ENCODE peak calls at places on chromosomes 13 and 19, in nine cellular contexts. G is nephron progenitor cell, I is pancreas, Y is psoas muscle, F is bronchial epithelial cell, L is RWPE1, Z is astrocyte of the spinal cord, X is AG09319, T is progenitor cell of endocrine pancreas. E is an unnamed sample.

GRCh38 chr19:30690935-30691505 is 318.8 kb downstream of the ZNF536 start:
- DNase-seq in G (peak), I (no peak), Y (no peak), F (no peak), L (no peak), Z (no peak), X (no peak), T (no peak), E (no peak)

GRCh38 chr19:42301646-42302204 is at the start of gene PRR19:
- DNase-seq in G (no peak), I (no peak), Y (peak), F (no peak), L (no peak), Z (no peak), X (no peak), T (no peak), E (no peak)

GRCh38 chr13:110056640-110057039 is 250.3 kb downstream of the COL4A1 start:
- DNase-seq in G (no peak), I (no peak), Y (no peak), F (no peak), L (no peak), Z (no peak), X (no peak), T (no peak), E (no peak)

GRCh38 chr19:20968092-20968491 is 45.0 kb downstream of the ZNF85 start:
- DNase-seq in G (no peak), I (no peak), Y (no peak), F (no peak), L (no peak), Z (no peak), X (no peak), T (no peak), E (no peak)

GRCh38 chr13:99505814-99506269 is 4.6 kb downstream of the TM9SF2 start:
- DNase-seq in G (no peak), I (no peak), Y (no peak), F (no peak), L (no peak), Z (peak), X (no peak), T (no peak), E (no peak)

GRCh38 chr13:43307921-43308433 is 284.6 kb downstream of the DNAJC15 start:
- DNase-seq in G (peak), I (peak), Y (peak), F (peak), L (peak), Z (peak), X (peak), T (no peak), E (no peak)

GRCh38 chr13:60244381-60244780 is 80.7 kb upstream of the DIAPH3 start:
- DNase-seq in G (no peak), I (no peak), Y (no peak), F (no peak), L (no peak), Z (no peak), X (no peak), T (no peak), E (no peak)

GRCh38 chr13:36192166-36192565 is 22.2 kb downstream of the SOHLH2 start:
- DNase-seq in G (no peak), I (no peak), Y (no peak), F (no peak), L (no peak), Z (peak), X (no peak), T (no peak), E (no peak)

GRCh38 chr19:33797821-33798633 is 1.4 kb downstream of the KCTD15 start:
- DNase-seq in G (peak), I (peak), Y (peak), F (no peak), L (no peak), Z (peak), X (no peak), T (no peak), E (peak)

GRCh38 chr13:34671136-34671535 is 270.9 kb upstream of the NBEA start:
- DNase-seq in G (no peak), I (no peak), Y (peak), F (no peak), L (no peak), Z (no peak), X (no peak), T (no peak), E (no peak)

GRCh38 chr19:14394167-14394566 is 12.9 kb downstream of the ADGRE5 start:
- DNase-seq in G (no peak), I (no peak), Y (no peak), F (no peak), L (no peak), Z (no peak), X (no peak), T (no peak), E (no peak)

GRCh38 chr19:16661480-16662034 is 618 bp downstream of the TMEM38A start:
- DNase-seq in G (peak), I (peak), Y (peak), F (no peak), L (no peak), Z (no peak), X (no peak), T (peak), E (no peak)

GRCh38 chr19:45542234-45542668 is 35.0 kb downstream of the VASP start:
- DNase-seq in G (no peak), I (no peak), Y (no peak), F (peak), L (no peak), Z (no peak), X (no peak), T (no peak), E (no peak)

GRCh38 chr13:101795460-101795859 is 343.0 kb downstream of the ITGBL1 start:
- DNase-seq in G (no peak), I (no peak), Y (no peak), F (no peak), L (no peak), Z (no peak), X (no peak), T (no peak), E (no peak)

GRCh38 chr13:79709526-79709925 is 228.6 kb downstream of the NDFIP2 start:
- DNase-seq in G (no peak), I (no peak), Y (no peak), F (no peak), L (no peak), Z (peak), X (peak), T (no peak), E (no peak)

GRCh38 chr13:86840250-86841191 is 830.6 kb upstream of the SLITRK5 start:
- DNase-seq in G (no peak), I (no peak), Y (no peak), F (no peak), L (no peak), Z (no peak), X (no peak), T (no peak), E (no peak)

GRCh38 chr13:64471916-64472315 is 2758.2 kb downstream of the PCDH9 start:
- DNase-seq in G (no peak), I (no peak), Y (no peak), F (peak), L (peak), Z (peak), X (no peak), T (no peak), E (no peak)

GRCh38 chr13:80337011-80337688 is 3.8 kb downstream of the SPRY2 start:
- DNase-seq in G (peak), I (no peak), Y (no peak), F (peak), L (no peak), Z (no peak), X (no peak), T (no peak), E (peak)

GRCh38 chr13:111873676-111874178 is 193.2 kb upstream of the SOX1 start:
- DNase-seq in G (no peak), I (no peak), Y (no peak), F (no peak), L (no peak), Z (no peak), X (no peak), T (no peak), E (no peak)

GRCh38 chr13:114112826-114113322 is 19.5 kb downstream of the RASA3 start:
- DNase-seq in G (no peak), I (no peak), Y (peak), F (no peak), L (no peak), Z (no peak), X (no peak), T (no peak), E (no peak)

GRCh38 chr19:10290876-10291553 is 1.3 kb downstream of the ICAM5 start:
- DNase-seq in G (peak), I (no peak), Y (peak), F (peak), L (peak), Z (no peak), X (no peak), T (no peak), E (no peak)

GRCh38 chr13:112596220-112596619 is 8.3 kb upstream of the TUBGCP3 start:
- DNase-seq in G (no peak), I (no peak), Y (no peak), F (no peak), L (no peak), Z (no peak), X (no peak), T (no peak), E (no peak)

GRCh38 chr13:27607125-27607524 is 13.2 kb downstream of the LNX2 start:
- DNase-seq in G (no peak), I (no peak), Y (no peak), F (peak), L (peak), Z (peak), X (no peak), T (no peak), E (no peak)

GRCh38 chr19:13022859-13023636 is 27.8 kb downstream of the NFIX start:
- DNase-seq in G (no peak), I (peak), Y (peak), F (peak), L (peak), Z (peak), X (peak), T (no peak), E (no peak)

GRCh38 chr19:38337360-38337653 is 1.7 kb downstream of the CATSPERG start:
- DNase-seq in G (no peak), I (no peak), Y (no peak), F (no peak), L (no peak), Z (no peak), X (no peak), T (no peak), E (no peak)

GRCh38 chr19:18308948-18309325 is 13.9 kb downstream of the LSM4 start:
- DNase-seq in G (no peak), I (no peak), Y (no peak), F (no peak), L (no peak), Z (no peak), X (no peak), T (no peak), E (no peak)

GRCh38 chr13:107031691-107032090 is 463.8 kb upstream of the ARGLU1 start:
- DNase-seq in G (no peak), I (no peak), Y (no peak), F (no peak), L (no peak), Z (no peak), X (no peak), T (no peak), E (no peak)

GRCh38 chr13:21176982-21177284 is 475 bp downstream of the MRPL57 start:
- DNase-seq in G (no peak), I (no peak), Y (no peak), F (no peak), L (no peak), Z (no peak), X (no peak), T (no peak), E (no peak)

GRCh38 chr19:56132316-56132822 is 8.7 kb upstream of the ZNF444 start:
- DNase-seq in G (no peak), I (no peak), Y (no peak), F (no peak), L (no peak), Z (peak), X (peak), T (no peak), E (no peak)

GRCh38 chr13:19685034-19685433 is 51.6 kb downstream of the MPHOSPH8 start:
- DNase-seq in G (no peak), I (peak), Y (no peak), F (no peak), L (no peak), Z (no peak), X (no peak), T (no peak), E (no peak)

GRCh38 chr19:49469828-49470614 is 4.0 kb upstream of the FLT3LG start:
- DNase-seq in G (no peak), I (no peak), Y (peak), F (no peak), L (no peak), Z (no peak), X (no peak), T (no peak), E (no peak)
- TF ChIP-seq CTCF in G (no peak), I (no peak), Y (no peak), F (peak), L (no peak), Z (peak), X (peak), T (no peak), E (no peak)

DNA sequence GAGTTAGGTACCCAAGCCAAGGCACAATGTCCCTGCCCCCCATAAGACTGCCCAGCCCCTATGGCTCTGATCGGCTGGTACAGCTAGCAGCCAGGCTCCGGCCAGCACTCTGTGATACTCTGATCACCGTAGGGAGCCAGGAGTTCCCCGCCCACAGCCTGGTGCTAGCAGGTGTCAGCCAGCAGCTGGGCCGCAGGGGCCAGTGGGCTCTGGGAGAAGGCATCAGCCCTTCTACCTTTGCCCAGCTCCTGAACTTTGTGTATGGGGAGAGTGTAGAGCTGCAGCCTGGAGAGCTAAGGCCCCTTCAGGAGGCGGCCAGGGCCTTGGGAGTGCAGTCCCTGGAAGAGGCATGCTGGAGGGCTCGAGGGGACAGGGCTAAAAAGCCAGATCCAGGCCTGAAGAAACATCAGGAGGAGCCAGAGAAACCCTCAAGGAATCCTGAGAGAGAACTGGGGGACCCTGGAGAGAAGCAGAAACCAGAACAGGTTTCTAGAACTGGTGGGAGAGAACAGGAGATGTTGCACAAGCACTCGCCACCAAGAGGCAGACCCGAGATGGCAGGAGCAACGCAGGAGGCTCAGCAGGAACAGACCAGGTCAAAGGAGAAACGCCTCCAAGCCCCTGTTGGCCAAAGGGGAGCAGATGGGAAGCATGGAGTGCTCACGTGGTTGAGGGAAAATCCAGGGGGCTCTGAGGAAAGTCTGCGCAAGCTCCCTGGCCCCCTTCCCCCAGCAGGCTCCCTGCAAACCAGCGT is 3.0 kb upstream of the KMT2B start:
- DNase-seq in G (no peak), I (peak), Y (no peak), F (no peak), L (no peak), Z (no peak), X (no peak), T (no peak), E (no peak)
- TF ChIP-seq CTCF in G (no peak), I (no peak), Y (no peak), F (no peak), L (no peak), Z (no peak), X (no peak), T (no peak), E (no peak)

GRCh38 chr19:5321851-5322681 is 18.5 kb downstream of the PTPRS start:
- DNase-seq in G (no peak), I (no peak), Y (no peak), F (no peak), L (no peak), Z (no peak), X (no peak), T (no peak), E (no peak)
- TF ChIP-seq CTCF in G (no peak), I (no peak), Y (no peak), F (no peak), L (no peak), Z (no peak), X (no peak), T (no peak), E (no peak)

GRCh38 chr13:94917814-94918213 is 205.5 kb upstream of the SOX21 start:
- DNase-seq in G (peak), I (no peak), Y (no peak), F (peak), L (no peak), Z (peak), X (no peak), T (no peak), E (no peak)

GRCh38 chr13:94920578-94920977 is 208.2 kb upstream of the SOX21 start:
- DNase-seq in G (no peak), I (no peak), Y (no peak), F (no peak), L (no peak), Z (no peak), X (no peak), T (no peak), E (no peak)

GRCh38 chr13:94914829-94915228 is 202.5 kb upstream of the SOX21 start:
- DNase-seq in G (no peak), I (no peak), Y (no peak), F (no peak), L (no peak), Z (no peak), X (no peak), T (no peak), E (no peak)
- TF ChIP-seq CTCF in G (no peak), I (no peak), Y (no peak), F (no peak), L (no peak), Z (no peak), X (no peak), T (no peak), E (no peak)

GRCh38 chr13:30058429-30058828 is 208.0 kb upstream of the UBL3 start:
- DNase-seq in G (no peak), I (no peak), Y (no peak), F (no peak), L (no peak), Z (no peak), X (no peak), T (no peak), E (no peak)

GRCh38 chr13:30065181-30065580 is 214.8 kb upstream of the UBL3 start:
- DNase-seq in G (no peak), I (no peak), Y (no peak), F (no peak), L (no peak), Z (no peak), X (no peak), T (no peak), E (peak)

GRCh38 chr13:30061217-30061616 is 210.8 kb upstream of the UBL3 start:
- DNase-seq in G (no peak), I (no peak), Y (no peak), F (no peak), L (no peak), Z (no peak), X (no peak), T (no peak), E (no peak)

GRCh38 chr13:30063892-30064291 is 213.5 kb upstream of the UBL3 start:
- DNase-seq in G (no peak), I (no peak), Y (no peak), F (no peak), L (no peak), Z (no peak), X (no peak), T (no peak), E (no peak)
- TF ChIP-seq CTCF in G (no peak), I (no peak), Y (no peak), F (no peak), L (no peak), Z (no peak), X (no peak), T (no peak), E (no peak)

DNA sequence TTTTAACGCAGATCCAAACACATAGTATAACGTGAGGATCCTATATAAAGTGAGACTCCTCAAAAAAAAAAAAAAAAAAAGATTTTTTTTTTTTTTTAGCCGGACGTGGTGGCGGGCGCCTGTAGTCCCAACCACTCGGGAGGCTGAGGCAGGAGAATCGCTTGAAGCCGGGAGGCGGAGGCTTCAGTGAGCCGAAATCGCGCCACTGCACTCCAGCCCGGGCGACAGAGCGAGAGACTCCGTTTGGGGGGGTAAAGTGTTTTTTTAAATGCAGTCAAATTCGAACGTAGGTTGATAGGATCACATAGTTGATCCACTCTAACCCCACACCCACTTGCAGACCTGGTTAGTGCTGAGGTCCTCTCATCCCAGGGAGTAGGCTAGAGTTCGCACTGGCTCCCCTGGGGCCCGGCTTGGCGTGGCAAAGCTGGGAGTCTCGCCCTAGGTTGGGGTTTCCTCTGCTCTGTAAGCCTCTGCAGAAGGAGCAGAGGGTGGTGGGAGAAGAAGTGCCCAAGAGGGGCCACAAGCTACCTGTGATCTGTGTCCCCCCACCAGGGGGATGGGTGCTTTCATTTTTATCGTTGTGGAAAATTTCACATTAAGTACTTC is 6.5 kb downstream of the RNF225 start:
- DNase-seq in G (no peak), I (no peak), Y (no peak), F (no peak), L (no peak), Z (no peak), X (no peak), T (no peak), E (no peak)
- TF ChIP-seq CTCF in G (no peak), I (no peak), Y (no peak), F (no peak), L (no peak), Z (no peak), X (no peak), T (no peak), E (no peak)

E was measured in neural crest cell.